ENCODE peak calls at places on chromosomes 3 and 15, in four cellular contexts. One of them, this sample, is unnamed.
A peak's percentile ranks its signal among the peaks of the same experiment; 100 is the strongest.

GRCh38 chr3:71695000-71695482 is 30.2 kb downstream of the EIF4E3 start:
- DNase-seq in stomach: no peak
- DNase-seq in CD4-positive, CD25-positive, alpha-beta regulatory T cell: no peak
- DNase-seq in esophagus squamous epithelium: no peak
- DNase-seq in this sample: peak; percentile 89

GRCh38 chr3:10806001-10806400 is 10.0 kb upstream of the SLC6A11 start:
- DNase-seq in stomach: no peak
- DNase-seq in CD4-positive, CD25-positive, alpha-beta regulatory T cell: no peak
- DNase-seq in esophagus squamous epithelium: no peak
- DNase-seq in this sample: no peak

GRCh38 chr3:23052230-23053019 is 150.7 kb upstream of the UBE2E2 start:
- DNase-seq in stomach: no peak
- DNase-seq in CD4-positive, CD25-positive, alpha-beta regulatory T cell: no peak
- DNase-seq in esophagus squamous epithelium: no peak
- DNase-seq in this sample: no peak

GRCh38 chr15:47300035-47300434 is 417.3 kb upstream of the SEMA6D start:
- DNase-seq in stomach: no peak
- DNase-seq in CD4-positive, CD25-positive, alpha-beta regulatory T cell: no peak
- DNase-seq in esophagus squamous epithelium: no peak
- DNase-seq in this sample: no peak

GRCh38 chr3:188316021-188316722 is 162.2 kb downstream of the LPP start:
- DNase-seq in stomach: no peak
- DNase-seq in CD4-positive, CD25-positive, alpha-beta regulatory T cell: no peak
- DNase-seq in esophagus squamous epithelium: no peak
- DNase-seq in this sample: no peak

GRCh38 chr3:124174463-124174862 is 182.5 kb upstream of the ROPN1 start:
- DNase-seq in stomach: no peak
- DNase-seq in CD4-positive, CD25-positive, alpha-beta regulatory T cell: no peak
- DNase-seq in esophagus squamous epithelium: no peak
- DNase-seq in this sample: peak; percentile 14

GRCh38 chr3:141575879-141576743 is 89.3 kb downstream of the RASA2 start:
- DNase-seq in stomach: no peak
- DNase-seq in CD4-positive, CD25-positive, alpha-beta regulatory T cell: peak; percentile 41
- DNase-seq in esophagus squamous epithelium: no peak
- DNase-seq in this sample: peak; percentile 37

GRCh38 chr3:138468886-138469285 is 34.5 kb downstream of the ESYT3 start:
- DNase-seq in stomach: no peak
- DNase-seq in CD4-positive, CD25-positive, alpha-beta regulatory T cell: no peak
- DNase-seq in esophagus squamous epithelium: no peak
- DNase-seq in this sample: no peak

GRCh38 chr15:89330881-89331595 is 3.6 kb downstream of the POLG start:
- DNase-seq in stomach: no peak
- DNase-seq in CD4-positive, CD25-positive, alpha-beta regulatory T cell: no peak
- DNase-seq in esophagus squamous epithelium: no peak
- DNase-seq in this sample: no peak

GRCh38 chr15:36831915-36832310 is 252.5 kb downstream of the CDIN1 start:
- DNase-seq in stomach: peak; percentile 32
- DNase-seq in CD4-positive, CD25-positive, alpha-beta regulatory T cell: no peak
- DNase-seq in esophagus squamous epithelium: no peak
- DNase-seq in this sample: no peak

GRCh38 chr3:136535906-136536305 is 216.3 kb downstream of the STAG1 start:
- DNase-seq in stomach: no peak
- DNase-seq in CD4-positive, CD25-positive, alpha-beta regulatory T cell: no peak
- DNase-seq in esophagus squamous epithelium: no peak
- DNase-seq in this sample: no peak

GRCh38 chr3:73021301-73021700 is 24.7 kb downstream of the PPP4R2 start:
- DNase-seq in stomach: no peak
- DNase-seq in CD4-positive, CD25-positive, alpha-beta regulatory T cell: no peak
- DNase-seq in esophagus squamous epithelium: no peak
- DNase-seq in this sample: no peak

GRCh38 chr3:80439490-80439889 is 671.7 kb upstream of the ROBO1 start:
- DNase-seq in stomach: no peak
- DNase-seq in CD4-positive, CD25-positive, alpha-beta regulatory T cell: no peak
- DNase-seq in esophagus squamous epithelium: no peak
- DNase-seq in this sample: no peak

GRCh38 chr3:9124725-9125124 is 124.7 kb downstream of the SRGAP3 start:
- DNase-seq in stomach: no peak
- DNase-seq in CD4-positive, CD25-positive, alpha-beta regulatory T cell: no peak
- DNase-seq in esophagus squamous epithelium: no peak
- DNase-seq in this sample: no peak

GRCh38 chr3:197891-198491 is 1.4 kb downstream of the CHL1 start:
- DNase-seq in stomach: no peak
- DNase-seq in CD4-positive, CD25-positive, alpha-beta regulatory T cell: no peak
- DNase-seq in esophagus squamous epithelium: no peak
- DNase-seq in this sample: no peak

GRCh38 chr3:119323401-119324107 is 29.4 kb downstream of the ARHGAP31 start:
- DNase-seq in stomach: no peak
- DNase-seq in CD4-positive, CD25-positive, alpha-beta regulatory T cell: peak; percentile 78
- DNase-seq in esophagus squamous epithelium: no peak
- DNase-seq in this sample: peak; percentile 29

GRCh38 chr15:58957101-58957973 is 23.9 kb upstream of the SLTM start:
- DNase-seq in stomach: peak; percentile 39
- DNase-seq in CD4-positive, CD25-positive, alpha-beta regulatory T cell: peak; percentile 70
- DNase-seq in esophagus squamous epithelium: no peak
- DNase-seq in this sample: peak; percentile 59

GRCh38 chr3:87397210-87397609 is 120.8 kb upstream of the POU1F1 start:
- DNase-seq in stomach: no peak
- DNase-seq in CD4-positive, CD25-positive, alpha-beta regulatory T cell: no peak
- DNase-seq in esophagus squamous epithelium: no peak
- DNase-seq in this sample: no peak

GRCh38 chr15:90819850-90820249 is 48.5 kb upstream of the FURIN start:
- DNase-seq in stomach: no peak
- DNase-seq in CD4-positive, CD25-positive, alpha-beta regulatory T cell: no peak
- DNase-seq in esophagus squamous epithelium: no peak
- DNase-seq in this sample: no peak

GRCh38 chr3:141306276-141306675 is 62.0 kb upstream of the ZBTB38 start:
- DNase-seq in stomach: no peak
- DNase-seq in CD4-positive, CD25-positive, alpha-beta regulatory T cell: no peak
- DNase-seq in esophagus squamous epithelium: no peak
- DNase-seq in this sample: no peak

GRCh38 chr15:90248760-90249122 is 615 bp upstream of the TTLL13 start:
- DNase-seq in stomach: no peak
- DNase-seq in CD4-positive, CD25-positive, alpha-beta regulatory T cell: no peak
- DNase-seq in esophagus squamous epithelium: no peak
- DNase-seq in this sample: no peak

GRCh38 chr3:49020335-49021212 is 1.3 kb upstream of the NDUFAF3 start:
- DNase-seq in stomach: peak; percentile 75
- DNase-seq in CD4-positive, CD25-positive, alpha-beta regulatory T cell: no peak
- DNase-seq in esophagus squamous epithelium: no peak
- DNase-seq in this sample: peak; percentile 73

GRCh38 chr3:55946574-55947160 is 459.6 kb upstream of the WNT5A start:
- DNase-seq in stomach: no peak
- DNase-seq in CD4-positive, CD25-positive, alpha-beta regulatory T cell: no peak
- DNase-seq in esophagus squamous epithelium: no peak
- DNase-seq in this sample: no peak

GRCh38 chr15:78070049-78070698 is 7.3 kb downstream of the TBC1D2B start:
- DNase-seq in stomach: no peak
- DNase-seq in CD4-positive, CD25-positive, alpha-beta regulatory T cell: no peak
- DNase-seq in esophagus squamous epithelium: no peak
- DNase-seq in this sample: no peak

GRCh38 chr15:51205050-51205707 is 110.5 kb upstream of the TNFAIP8L3 start:
- DNase-seq in stomach: peak; percentile 56
- DNase-seq in CD4-positive, CD25-positive, alpha-beta regulatory T cell: no peak
- DNase-seq in esophagus squamous epithelium: no peak
- DNase-seq in this sample: no peak

GRCh38 chr3:185423178-185423577 is 60.2 kb downstream of the MAP3K13 start:
- DNase-seq in stomach: peak; percentile 30
- DNase-seq in CD4-positive, CD25-positive, alpha-beta regulatory T cell: no peak
- DNase-seq in esophagus squamous epithelium: no peak
- DNase-seq in this sample: peak; percentile 69

GRCh38 chr3:184333190-184333589 is 4.2 kb upstream of the FAM131A start:
- DNase-seq in stomach: no peak
- DNase-seq in CD4-positive, CD25-positive, alpha-beta regulatory T cell: no peak
- DNase-seq in esophagus squamous epithelium: no peak
- DNase-seq in this sample: no peak

GRCh38 chr3:102142379-102143058 is 292.3 kb upstream of the ZPLD1 start:
- DNase-seq in stomach: no peak
- DNase-seq in CD4-positive, CD25-positive, alpha-beta regulatory T cell: no peak
- DNase-seq in esophagus squamous epithelium: no peak
- DNase-seq in this sample: no peak

GRCh38 chr3:53114412-53115074 is 15.7 kb downstream of the RFT1 start:
- DNase-seq in stomach: no peak
- DNase-seq in CD4-positive, CD25-positive, alpha-beta regulatory T cell: no peak
- DNase-seq in esophagus squamous epithelium: no peak
- DNase-seq in this sample: no peak

GRCh38 chr3:141116791-141117190 is 65.6 kb downstream of the SPSB4 start:
- DNase-seq in stomach: no peak
- DNase-seq in CD4-positive, CD25-positive, alpha-beta regulatory T cell: no peak
- DNase-seq in esophagus squamous epithelium: no peak
- DNase-seq in this sample: no peak

GRCh38 chr3:27559835-27560234 is 75.7 kb upstream of the SLC4A7 start:
- DNase-seq in stomach: no peak
- DNase-seq in CD4-positive, CD25-positive, alpha-beta regulatory T cell: no peak
- DNase-seq in esophagus squamous epithelium: no peak
- DNase-seq in this sample: no peak

GRCh38 chr3:13647314-13648059 is 98.6 kb downstream of the FBLN2 start:
- DNase-seq in stomach: no peak
- DNase-seq in CD4-positive, CD25-positive, alpha-beta regulatory T cell: no peak
- DNase-seq in esophagus squamous epithelium: no peak
- DNase-seq in this sample: no peak

GRCh38 chr3:150222190-150222548 is 185.9 kb upstream of the TSC22D2 start:
- DNase-seq in stomach: no peak
- DNase-seq in CD4-positive, CD25-positive, alpha-beta regulatory T cell: no peak
- DNase-seq in esophagus squamous epithelium: no peak
- DNase-seq in this sample: no peak

GRCh38 chr3:8581373-8581772 is 63.2 kb downstream of the SSUH2 start:
- DNase-seq in stomach: no peak
- DNase-seq in CD4-positive, CD25-positive, alpha-beta regulatory T cell: no peak
- DNase-seq in esophagus squamous epithelium: no peak
- DNase-seq in this sample: no peak

GRCh38 chr3:11607816-11608215 is 35.9 kb downstream of the VGLL4 start:
- DNase-seq in stomach: no peak
- DNase-seq in CD4-positive, CD25-positive, alpha-beta regulatory T cell: no peak
- DNase-seq in esophagus squamous epithelium: no peak
- DNase-seq in this sample: no peak

GRCh38 chr3:111311709-111312235 is 230.2 kb upstream of the CD96 start:
- DNase-seq in stomach: no peak
- DNase-seq in CD4-positive, CD25-positive, alpha-beta regulatory T cell: no peak
- DNase-seq in esophagus squamous epithelium: no peak
- DNase-seq in this sample: peak; percentile 47

GRCh38 chr3:111318289-111318688 is 223.7 kb upstream of the CD96 start:
- DNase-seq in stomach: no peak
- DNase-seq in CD4-positive, CD25-positive, alpha-beta regulatory T cell: no peak
- DNase-seq in esophagus squamous epithelium: no peak
- DNase-seq in this sample: no peak

GRCh38 chr3:111315911-111316310 is 226.1 kb upstream of the CD96 start:
- DNase-seq in stomach: no peak
- DNase-seq in CD4-positive, CD25-positive, alpha-beta regulatory T cell: no peak
- DNase-seq in esophagus squamous epithelium: no peak
- DNase-seq in this sample: no peak

GRCh38 chr3:111311126-111311525 is 230.9 kb upstream of the CD96 start:
- DNase-seq in stomach: no peak
- DNase-seq in CD4-positive, CD25-positive, alpha-beta regulatory T cell: no peak
- DNase-seq in esophagus squamous epithelium: no peak
- DNase-seq in this sample: peak; percentile 62

GRCh38 chr3:111314146-111314873 is 227.7 kb upstream of the CD96 start:
- DNase-seq in stomach: peak; percentile 48
- DNase-seq in CD4-positive, CD25-positive, alpha-beta regulatory T cell: no peak
- DNase-seq in esophagus squamous epithelium: no peak
- DNase-seq in this sample: no peak
- H3K27ac ChIP-seq in stomach: peak overlapping the region; percentile 4
- H3K27ac ChIP-seq in CD4-positive, CD25-positive, alpha-beta regulatory T cell: no peak overlapping the region
- H3K27ac ChIP-seq in esophagus squamous epithelium: no peak overlapping the region
- H3K27ac ChIP-seq in this sample: no peak overlapping the region

GRCh38 chr15:72487070-72487797 is 13.1 kb downstream of the ARIH1 start:
- DNase-seq in stomach: no peak
- DNase-seq in CD4-positive, CD25-positive, alpha-beta regulatory T cell: no peak
- DNase-seq in esophagus squamous epithelium: no peak
- DNase-seq in this sample: no peak
- H3K9me3 ChIP-seq in stomach: no peaks in the 10 kb centered on the region
- H3K9me3 ChIP-seq in CD4-positive, CD25-positive, alpha-beta regulatory T cell: no peaks in the 10 kb centered on the region
- H3K9me3 ChIP-seq in esophagus squamous epithelium: no peaks in the 10 kb centered on the region
- H3K9me3 ChIP-seq in this sample: no peaks in the 10 kb centered on the region

DNA sequence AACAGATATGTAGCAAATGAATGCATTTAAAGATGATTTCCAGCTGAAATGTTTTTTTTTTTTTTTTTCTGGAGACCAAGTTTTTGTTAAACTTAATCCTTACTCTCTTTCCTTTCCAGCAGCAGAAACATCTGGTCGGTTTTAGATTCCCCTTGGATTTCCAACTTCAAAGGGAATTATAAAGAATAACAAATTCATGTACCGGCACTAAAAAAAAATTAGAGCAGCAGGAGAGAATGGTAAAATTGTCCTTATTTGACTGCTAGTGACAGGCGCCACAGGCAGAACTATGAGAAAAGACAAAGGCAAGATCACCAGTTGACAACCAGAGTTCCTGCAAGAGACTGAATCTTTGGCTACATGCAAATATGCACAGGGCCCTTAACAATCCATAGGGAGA is 393.3 kb downstream of the TIGIT start:
- DNase-seq in stomach: no peak
- DNase-seq in CD4-positive, CD25-positive, alpha-beta regulatory T cell: no peak
- DNase-seq in esophagus squamous epithelium: no peak
- DNase-seq in this sample: no peak
- H3K27ac ChIP-seq in stomach: peak overlapping the region; percentile 75
- H3K27ac ChIP-seq in CD4-positive, CD25-positive, alpha-beta regulatory T cell: no peak overlapping the region
- H3K27ac ChIP-seq in esophagus squamous epithelium: no peak overlapping the region
- H3K27ac ChIP-seq in this sample: no peak overlapping the region

DNA sequence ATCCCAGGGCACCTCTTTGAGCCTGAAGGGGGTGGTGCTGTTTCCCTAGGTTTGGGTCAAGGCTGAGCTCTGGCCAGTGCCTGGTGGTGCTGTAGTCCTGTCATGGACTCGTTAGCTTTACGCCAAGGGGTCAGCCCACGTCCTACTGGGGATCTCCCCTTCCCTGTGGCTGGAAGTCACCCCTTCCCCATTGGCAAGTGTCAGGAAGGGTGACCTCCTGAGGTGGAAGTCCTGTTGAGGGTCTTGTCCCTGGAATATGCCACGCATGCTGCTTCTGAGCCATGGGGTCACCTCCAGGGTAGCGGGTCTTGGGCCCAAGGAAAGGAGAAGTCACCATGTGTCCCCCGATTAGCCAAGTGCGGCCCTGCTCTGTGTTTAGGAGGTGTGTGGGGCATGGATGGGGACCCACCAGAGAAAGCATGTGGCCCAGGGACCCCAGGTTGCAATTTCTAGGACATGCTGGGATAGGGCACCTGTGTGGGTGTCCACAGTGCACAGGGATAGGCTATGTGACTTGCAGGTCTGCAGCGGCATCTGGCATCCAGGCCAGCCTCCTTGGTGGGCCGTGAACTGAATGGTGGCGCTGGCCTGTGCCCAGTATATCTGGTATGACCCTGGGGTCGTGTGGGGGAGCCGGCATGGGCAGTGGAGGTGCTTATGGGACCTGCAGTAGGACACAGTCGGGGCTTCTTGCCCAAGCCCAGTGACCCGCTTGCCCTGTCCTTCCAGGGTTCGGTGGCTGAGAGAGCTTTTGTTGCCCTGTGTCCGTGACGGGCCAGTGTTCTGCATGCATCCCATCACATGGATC is 226.7 kb downstream of the SNRPN start:
- DNase-seq in stomach: peak; percentile 13
- DNase-seq in CD4-positive, CD25-positive, alpha-beta regulatory T cell: no peak
- DNase-seq in esophagus squamous epithelium: no peak
- DNase-seq in this sample: no peak
- H3K9me3 ChIP-seq in stomach: peaks cover 99% of the 10 kb centered on the region
- H3K9me3 ChIP-seq in CD4-positive, CD25-positive, alpha-beta regulatory T cell: no peaks in the 10 kb centered on the region
- H3K9me3 ChIP-seq in esophagus squamous epithelium: peaks cover 100% of the 10 kb centered on the region
- H3K9me3 ChIP-seq in this sample: peaks cover 6% of the 10 kb centered on the region

This sample was measured in small intestine.